ENCODE peak calls at places on chromosomes 13 and 19, in four cellular contexts. D is ACHN, U is substantia nigra, B is astrocyte of the spinal cord. Q is an unnamed sample.

GRCh38 chr19:3162418-3163229 is 15.9 kb upstream of the S1PR4 start:
- DNase-seq in D (no peak), U (no peak), B (no peak), Q (no peak)

GRCh38 chr13:43122706-43123268 is 99.4 kb downstream of the DNAJC15 start:
- DNase-seq in D (no peak), U (no peak), B (no peak), Q (no peak)

GRCh38 chr13:24035411-24035810 is 125.1 kb upstream of the SPATA13 start:
- DNase-seq in D (no peak), U (no peak), B (no peak), Q (no peak)

GRCh38 chr13:109100705-109101104 is 471.3 kb downstream of the MYO16 start:
- DNase-seq in D (no peak), U (no peak), B (no peak), Q (no peak)

GRCh38 chr19:44111910-44112463 is 1.2 kb upstream of the ZNF225 start:
- DNase-seq in D (no peak), U (no peak), B (peak; percentile 80), Q (no peak)

GRCh38 chr13:112181336-112182051 is 114.5 kb downstream of the SOX1 start:
- DNase-seq in D (no peak), U (no peak), B (no peak), Q (no peak)

GRCh38 chr19:15251749-15252397 is 19.6 kb upstream of the EPHX3 start:
- DNase-seq in D (peak; percentile 37), U (peak; percentile 21), B (peak; percentile 96), Q (no peak)

GRCh38 chr13:28533049-28533436 is 38.1 kb upstream of the FLT1 start:
- DNase-seq in D (no peak), U (no peak), B (no peak), Q (no peak)

GRCh38 chr19:4103073-4103418 is 20.9 kb downstream of the MAP2K2 start:
- DNase-seq in D (no peak), U (no peak), B (no peak), Q (no peak)

GRCh38 chr19:19407640-19407933 is 2.1 kb downstream of the GATAD2A start:
- DNase-seq in D (no peak), U (no peak), B (no peak), Q (no peak)

GRCh38 chr13:106178816-106179215 is 356.6 kb downstream of the EFNB2 start:
- DNase-seq in D (no peak), U (no peak), B (no peak), Q (no peak)

GRCh38 chr13:50910483-50910805 is 853 bp downstream of the RNASEH2B start:
- DNase-seq in D (peak; percentile 48), U (peak; percentile 56), B (peak; percentile 50), Q (no peak)

GRCh38 chr13:99018418-99019180 is 40.7 kb upstream of the DOCK9 start:
- DNase-seq in D (peak; percentile 13), U (no peak), B (peak; percentile 77), Q (no peak)

GRCh38 chr19:39084732-39085080 is 538 bp downstream of the ACP7 start:
- DNase-seq in D (no peak), U (no peak), B (no peak), Q (no peak)

GRCh38 chr19:48676887-48677286 is 4.1 kb upstream of the NTN5 start:
- DNase-seq in D (no peak), U (no peak), B (no peak), Q (no peak)

GRCh38 chr13:27583645-27584044 is 36.7 kb downstream of the LNX2 start:
- DNase-seq in D (no peak), U (no peak), B (peak; percentile 45), Q (no peak)

GRCh38 chr13:110525328-110526319 is 35.9 kb downstream of the RAB20 start:
- DNase-seq in D (no peak), U (no peak), B (no peak), Q (no peak)

GRCh38 chr13:21619633-21620220 is 15.8 kb upstream of the MICU2 start:
- DNase-seq in D (no peak), U (no peak), B (no peak), Q (no peak)

GRCh38 chr13:29956771-29957170 is 106.4 kb upstream of the UBL3 start:
- DNase-seq in D (no peak), U (no peak), B (no peak), Q (no peak)

GRCh38 chr13:50200988-50201387 is 185.7 kb downstream of the KCNRG start:
- DNase-seq in D (no peak), U (no peak), B (no peak), Q (no peak)

GRCh38 chr13:27183561-27184147 is 12.0 kb upstream of the USP12 start:
- DNase-seq in D (no peak), U (no peak), B (no peak), Q (no peak)